ENCODE peak calls at places on chromosomes 4 and X, in eight cellular contexts. X is WTC11, C is endothelial cell, K is progenitor cell of endocrine pancreas, G is heart left ventricle, J is fibroblast of lung, H is astrocyte, A is GM13976. O is an unnamed sample.

GRCh38 chr4:67288964-67289363 is 256.3 kb downstream of the CENPC start:
- DNase-seq in X (peak; percentile 73), C (peak; percentile 66), K (peak; percentile 30), G (no peak), J (no peak), H (no peak), A (peak; percentile 29), O (peak; percentile 51)

GRCh38 chr4:121113680-121114079 is 41.3 kb upstream of the NDNF start:
- DNase-seq in X (no peak), C (no peak), K (no peak), G (no peak), J (no peak), H (no peak), A (no peak), O (no peak)

GRCh38 chr4:74546020-74546419 is 101.1 kb downstream of the AREG start:
- DNase-seq in X (no peak), C (no peak), K (no peak), G (no peak), J (no peak), H (peak; percentile 63), A (no peak), O (peak; percentile 91)

GRCh38 chr4:165555302-165555701 is 176.5 kb downstream of the CPE start:
- DNase-seq in X (no peak), C (no peak), K (no peak), G (no peak), J (no peak), H (no peak), A (no peak), O (no peak)

GRCh38 chrX:106707771-106708454 is 18.6 kb upstream of the RNF128 start:
- DNase-seq in X (no peak), C (no peak), K (no peak), G (no peak), J (peak; percentile 80), H (peak; percentile 96), A (no peak), O (peak; percentile 76)

GRCh38 chr4:19532120-19532848 is 719.4 kb upstream of the SLIT2 start:
- DNase-seq in X (no peak), C (no peak), K (no peak), G (no peak), J (no peak), H (peak; percentile 74), A (no peak), O (no peak)

GRCh38 chr4:47075241-47075640 is 43.9 kb downstream of the GABRB1 start:
- DNase-seq in X (no peak), C (no peak), K (no peak), G (no peak), J (peak; percentile 35), H (peak; percentile 58), A (no peak), O (peak; percentile 57)

GRCh38 chr4:6198278-6198677 is 2.1 kb downstream of the JAKMIP1 start:
- DNase-seq in X (no peak), C (no peak), K (no peak), G (no peak), J (no peak), H (no peak), A (no peak), O (no peak)

GRCh38 chr4:1290165-1290977 is 680 bp downstream of the MAEA start:
- DNase-seq in X (no peak), C (no peak), K (no peak), G (no peak), J (no peak), H (no peak), A (no peak), O (peak; percentile 21)

GRCh38 chr4:20348411-20348810 is 96.7 kb downstream of the SLIT2 start:
- DNase-seq in X (no peak), C (no peak), K (no peak), G (no peak), J (no peak), H (no peak), A (no peak), O (peak; percentile 8)

GRCh38 chrX:71815121-71815905 is 52.2 kb downstream of the CXorf49B start:
- DNase-seq in X (no peak), C (no peak), K (no peak), G (no peak), J (no peak), H (no peak), A (no peak), O (no peak)

GRCh38 chrX:38916801-38917200 is 115.5 kb downstream of the MID1IP1 start:
- DNase-seq in X (no peak), C (no peak), K (no peak), G (no peak), J (no peak), H (no peak), A (no peak), O (no peak)

GRCh38 chr4:63528592-63528991 is 880.7 kb downstream of the TECRL start:
- DNase-seq in X (no peak), C (no peak), K (no peak), G (no peak), J (no peak), H (no peak), A (peak; percentile 2), O (peak; percentile 20)

GRCh38 chr4:174041555-174042110 is 241.8 kb downstream of the FBXO8 start:
- DNase-seq in X (no peak), C (no peak), K (no peak), G (no peak), J (no peak), H (no peak), A (no peak), O (no peak)

GRCh38 chrX:132333351-132333750 is 114.1 kb upstream of the RAP2C start:
- DNase-seq in X (no peak), C (no peak), K (no peak), G (no peak), J (no peak), H (no peak), A (no peak), O (no peak)

GRCh38 chr4:8550691-8551090 is 29.5 kb upstream of the GPR78 start:
- DNase-seq in X (no peak), C (no peak), K (no peak), G (no peak), J (no peak), H (no peak), A (no peak), O (no peak)

GRCh38 chrX:70089575-70090297 is 27.5 kb downstream of the OTUD6A start:
- DNase-seq in X (no peak), C (no peak), K (no peak), G (no peak), J (peak; percentile 5), H (peak; percentile 7), A (no peak), O (peak; percentile 15)

GRCh38 chr4:2469192-2469984 is 482 bp downstream of the RNF4 start:
- DNase-seq in X (peak; percentile 58), C (peak; percentile 67), K (no peak), G (peak; percentile 53), J (peak; percentile 27), H (no peak), A (peak; percentile 83), O (peak; percentile 47)

GRCh38 chr4:12360391-12360790 is 931.7 kb upstream of the HS3ST1 start:
- DNase-seq in X (no peak), C (no peak), K (no peak), G (no peak), J (no peak), H (no peak), A (no peak), O (peak; percentile 96)

GRCh38 chr4:73731968-73732610 is 8.3 kb upstream of the CXCL8 start:
- DNase-seq in X (no peak), C (no peak), K (no peak), G (no peak), J (no peak), H (no peak), A (no peak), O (peak; percentile 24)

GRCh38 chr4:159505275-159505975 is 402.5 kb downstream of the RAPGEF2 start:
- DNase-seq in X (no peak), C (no peak), K (no peak), G (no peak), J (no peak), H (peak; percentile 61), A (no peak), O (no peak)

GRCh38 chr4:153014460-153014859 is 78.3 kb downstream of the FHDC1 start:
- DNase-seq in X (no peak), C (no peak), K (no peak), G (no peak), J (no peak), H (no peak), A (no peak), O (no peak)
- TF ChIP-seq CTCF in X (no peak), C (no peak), K (no peak), G (no peak), J (no peak), H (no peak), A (no peak), O (no peak)

DNA sequence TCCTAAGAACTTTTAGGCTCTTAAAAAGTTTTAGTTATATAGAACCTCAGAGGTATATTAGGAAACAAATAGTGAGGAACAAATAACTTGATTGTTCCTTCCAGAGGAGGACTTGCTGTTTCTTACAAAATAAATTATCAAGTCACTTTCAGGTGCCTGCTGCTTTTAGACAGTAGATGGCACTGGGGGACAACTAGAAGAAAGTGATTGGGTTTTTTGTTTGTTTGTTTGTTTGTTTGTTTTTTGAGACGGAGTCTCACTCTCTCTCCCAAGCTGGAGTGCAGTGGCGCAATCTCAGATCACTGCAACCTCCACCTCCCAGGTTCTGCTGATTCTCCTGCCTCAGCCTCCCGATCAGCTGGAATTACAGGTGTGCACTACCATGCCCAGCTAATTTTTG is 35.4 kb upstream of the CDKL5 start:
- DNase-seq in X (no peak), C (no peak), K (no peak), G (no peak), J (no peak), H (no peak), A (no peak), O (no peak)
- TF ChIP-seq CTCF in X (no peak), C (no peak), K (no peak), G (no peak), J (no peak), H (no peak), A (no peak), O (no peak)

DNA sequence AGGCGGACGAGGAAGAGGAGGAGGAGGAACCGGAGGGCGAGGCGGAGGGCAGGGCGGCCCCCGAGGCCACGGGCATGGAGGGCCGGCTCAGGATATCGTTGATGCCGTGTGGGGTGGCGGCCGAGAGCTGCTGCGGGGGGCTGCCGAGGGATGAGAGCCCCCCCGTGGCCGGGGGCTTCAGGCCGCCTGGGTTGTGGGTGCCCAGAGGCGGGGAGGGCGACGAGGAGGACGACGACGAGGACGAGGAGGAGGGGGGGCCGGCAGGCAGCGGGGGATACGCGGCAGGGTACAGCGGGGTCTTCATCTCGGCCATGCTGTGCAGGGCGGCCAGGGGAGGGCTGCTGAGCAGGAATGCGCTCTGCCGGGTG is 1.3 kb downstream of the NKX6-1 start:
- DNase-seq in X (peak; percentile 15), C (no peak), K (no peak), G (no peak), J (no peak), H (no peak), A (no peak), O (no peak)
- TF ChIP-seq CTCF in X (no peak), C (no peak), K (no peak), G (no peak), J (no peak), H (no peak), A (no peak), O (no peak)

DNA sequence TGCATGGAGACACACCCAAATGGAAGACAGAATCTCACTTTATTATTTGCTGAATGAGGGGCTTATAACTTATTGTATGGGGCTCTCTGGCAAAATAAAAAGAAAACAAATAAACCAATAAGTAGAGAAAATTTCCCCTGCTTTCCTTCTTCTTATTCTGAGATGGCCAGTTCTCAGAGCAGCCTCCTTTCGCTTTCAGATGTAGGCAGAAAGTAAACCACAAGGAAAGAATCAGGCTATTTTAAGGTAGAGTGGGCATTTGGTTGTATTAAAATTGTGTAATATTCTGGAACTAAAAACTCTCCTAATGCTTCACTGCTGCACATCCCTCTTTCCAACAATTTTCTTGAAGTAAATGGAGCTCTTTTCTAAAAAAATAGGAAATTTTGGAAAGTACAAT is 241.8 kb downstream of the GALNTL6 start:
- DNase-seq in X (no peak), C (no peak), K (no peak), G (no peak), J (no peak), H (no peak), A (peak; percentile 3), O (no peak)
- TF ChIP-seq CTCF in X (no peak), C (no peak), K (no peak), G (no peak), J (no peak), H (no peak), A (no peak), O (no peak)